ENCODE peak calls at places on chromosomes 11 and 22, in four cellular contexts. M, A, D and K are unnamed samples.

GRCh38 chr11:65425105-65425970 is 2.7 kb downstream of the NEAT1 start:
- DNase-seq in M (no peak), A (no peak), D (peak; percentile 76), K (peak; percentile 58)

GRCh38 chr11:67572747-67573419 is 10.7 kb upstream of the GSTP1 start:
- DNase-seq in M (no peak), A (no peak), D (peak; percentile 16), K (peak; percentile 45)

GRCh38 chr11:1480191-1480554 is 6.4 kb downstream of the MOB2 start:
- DNase-seq in M (no peak), A (no peak), D (no peak), K (no peak)

GRCh38 chr22:17257091-17257490 is 37.9 kb upstream of the ADA2 start:
- DNase-seq in M (no peak), A (no peak), D (no peak), K (no peak)

GRCh38 chr22:45709004-45709739 is 37.5 kb downstream of the ATXN10 start:
- DNase-seq in M (no peak), A (no peak), D (peak; percentile 88), K (no peak)

GRCh38 chr11:101582242-101583052 is 1.4 kb downstream of the TRPC6 start:
- DNase-seq in M (no peak), A (no peak), D (no peak), K (peak; percentile 9)

GRCh38 chr11:133227674-133228111 is 304.6 kb downstream of the OPCML start:
- DNase-seq in M (no peak), A (no peak), D (no peak), K (no peak)

GRCh38 chr11:71266114-71266833 is 13.9 kb upstream of the SHANK2 start:
- DNase-seq in M (no peak), A (no peak), D (no peak), K (no peak)

GRCh38 chr11:132115454-132115853 is 745.0 kb downstream of the NTM start:
- DNase-seq in M (no peak), A (no peak), D (peak; percentile 82), K (peak; percentile 79)

GRCh38 chr22:33579448-33580093 is 340.7 kb downstream of the LARGE1 start:
- DNase-seq in M (no peak), A (no peak), D (peak; percentile 8), K (peak; percentile 58)

GRCh38 chr11:68353669-68354068 is 41.3 kb downstream of the LRP5 start:
- DNase-seq in M (no peak), A (no peak), D (no peak), K (no peak)

GRCh38 chr11:3684129-3684685 is 13.0 kb upstream of the CHRNA10 start:
- DNase-seq in M (no peak), A (no peak), D (no peak), K (no peak)

GRCh38 chr11:107770546-107770945 is 58.7 kb upstream of the SLN start:
- DNase-seq in M (no peak), A (no peak), D (peak; percentile 58), K (peak; percentile 87)

GRCh38 chr11:44133335-44133946 is 38.0 kb downstream of the EXT2 start:
- DNase-seq in M (no peak), A (no peak), D (peak; percentile 13), K (peak; percentile 42)

GRCh38 chr11:96781082-96781481 is 391.3 kb downstream of the JRKL start:
- DNase-seq in M (no peak), A (no peak), D (peak; percentile 54), K (no peak)

GRCh38 chr11:117037279-117037951 is 60.8 kb downstream of the SIK3 start:
- DNase-seq in M (no peak), A (no peak), D (peak; percentile 33), K (no peak)